ENCODE peak calls at places on chromosomes 1 and 21, in ten cellular contexts. C, F, X, L, Y, B, G, I, A and P are unnamed samples.

GRCh38 chr1:157399984-157400382 is 152.3 kb downstream of the FCRL5 start:
- DNase-seq in C (no peak), F (peak; percentile 62), X (no peak), L (no peak), Y (no peak), B (no peak), G (no peak), I (peak; percentile 35), A (no peak), P (no peak)

GRCh38 chr1:212635141-212635601 is 26.6 kb downstream of the ATF3 start:
- DNase-seq in C (no peak), F (no peak), X (no peak), L (no peak), Y (no peak), B (no peak), G (peak; percentile 26), I (no peak), A (no peak), P (peak; percentile 20)

GRCh38 chr1:151504759-151505158 is 6.4 kb upstream of the CGN start:
- DNase-seq in C (no peak), F (no peak), X (no peak), L (no peak), Y (no peak), B (no peak), G (no peak), I (no peak), A (no peak), P (no peak)

GRCh38 chr1:180926164-180926981 is 13.7 kb downstream of the KIAA1614 start:
- DNase-seq in C (no peak), F (no peak), X (peak; percentile 9), L (no peak), Y (peak; percentile 58), B (peak; percentile 84), G (peak; percentile 66), I (no peak), A (no peak), P (peak; percentile 83)

GRCh38 chr1:3809680-3810079 is 13.4 kb upstream of the LRRC47 start:
- DNase-seq in C (peak; percentile 16), F (no peak), X (no peak), L (no peak), Y (no peak), B (peak; percentile 26), G (peak; percentile 36), I (no peak), A (no peak), P (no peak)

GRCh38 chr1:160167056-160167455 is 15.7 kb downstream of the ATP1A4 start:
- DNase-seq in C (no peak), F (no peak), X (no peak), L (no peak), Y (no peak), B (no peak), G (no peak), I (no peak), A (no peak), P (no peak)

GRCh38 chr1:153242160-153242559 is 17.3 kb upstream of the LORICRIN start:
- DNase-seq in C (no peak), F (no peak), X (no peak), L (no peak), Y (no peak), B (no peak), G (no peak), I (no peak), A (no peak), P (no peak)

GRCh38 chr21:16976132-16976666 is 536.6 kb upstream of the CXADR start:
- DNase-seq in C (no peak), F (no peak), X (no peak), L (no peak), Y (no peak), B (no peak), G (peak; percentile 6), I (no peak), A (no peak), P (no peak)

GRCh38 chr21:41604583-41605041 is 96.7 kb upstream of the TMPRSS2 start:
- DNase-seq in C (no peak), F (no peak), X (no peak), L (no peak), Y (no peak), B (peak; percentile 41), G (no peak), I (no peak), A (no peak), P (no peak)

GRCh38 chr1:248793592-248793991 is 32.1 kb downstream of the SH3BP5L start:
- DNase-seq in C (no peak), F (no peak), X (no peak), L (no peak), Y (no peak), B (no peak), G (no peak), I (no peak), A (no peak), P (no peak)

GRCh38 chr1:156140879-156141707 is 12.3 kb upstream of the SEMA4A start:
- DNase-seq in C (peak; percentile 89), F (no peak), X (no peak), L (no peak), Y (peak; percentile 39), B (no peak), G (peak; percentile 74), I (no peak), A (no peak), P (peak; percentile 53)

GRCh38 chr1:183023601-183024351 is 556 bp downstream of the LAMC1 start:
- DNase-seq in C (peak; percentile 78), F (no peak), X (no peak), L (no peak), Y (peak; percentile 65), B (peak; percentile 81), G (peak; percentile 70), I (peak; percentile 74), A (peak; percentile 33), P (peak; percentile 87)

GRCh38 chr1:61079276-61079897 is 3.0 kb upstream of the NFIA start:
- DNase-seq in C (no peak), F (no peak), X (no peak), L (no peak), Y (no peak), B (no peak), G (no peak), I (peak; percentile 39), A (no peak), P (no peak)

DNA sequence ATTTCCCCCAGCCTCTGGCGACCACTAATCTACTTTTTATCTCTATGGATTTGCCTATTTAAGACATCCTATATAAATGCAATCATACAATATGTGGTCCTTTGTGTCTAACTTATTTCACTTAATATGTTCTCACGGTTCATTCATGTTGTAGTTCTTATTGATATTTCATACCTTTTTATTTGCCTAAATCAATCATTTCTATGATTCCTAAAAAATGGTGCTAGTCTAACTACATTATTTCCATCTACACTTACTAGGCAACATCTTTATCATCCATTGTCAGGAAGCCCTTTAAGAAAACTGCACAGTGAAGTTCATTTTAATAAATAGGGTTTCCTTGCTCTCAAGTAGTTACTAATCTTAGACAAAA is 380 bp upstream of the FBXO28 start:
- DNase-seq in C (no peak), F (no peak), X (no peak), L (no peak), Y (no peak), B (no peak), G (no peak), I (no peak), A (no peak), P (no peak)
- H3K4me3 ChIP-seq in C (peak overlapping the region; percentile 66), F (peak overlapping the region; percentile 91), X (peak overlapping the region; percentile 97), L (peak overlapping the region; percentile 79), Y (peak overlapping the region; percentile 85), B (peak overlapping the region; percentile 98), G (peak overlapping the region; percentile 86), I (peak overlapping the region; percentile 99), A (peak overlapping the region; percentile 78), P (peak overlapping the region; percentile 94)

DNA sequence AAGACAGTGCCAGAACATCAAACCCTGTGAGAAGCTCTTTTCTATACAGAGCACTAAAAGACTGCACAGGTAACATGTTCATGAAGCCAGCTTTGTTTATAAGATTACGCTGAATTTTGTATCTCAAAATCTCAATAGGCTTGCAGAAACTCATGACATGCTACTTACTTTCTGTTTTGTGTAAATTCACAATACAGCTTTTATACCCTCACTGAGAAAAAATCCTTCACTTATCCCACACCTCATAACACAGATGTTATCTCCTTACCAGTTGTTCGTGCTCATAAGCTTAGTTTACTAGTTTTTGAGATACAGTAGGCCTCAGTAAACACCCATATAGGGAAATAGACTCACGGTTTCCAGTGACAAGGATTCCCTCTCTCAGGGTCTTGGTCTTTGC is 24.1 kb upstream of the GBP2 start:
- DNase-seq in C (no peak), F (no peak), X (no peak), L (no peak), Y (no peak), B (no peak), G (no peak), I (no peak), A (no peak), P (no peak)
- H3K4me3 ChIP-seq in C (no peak overlapping the region), F (no peak overlapping the region), X (no peak overlapping the region), L (no peak overlapping the region), Y (no peak overlapping the region), B (no peak overlapping the region), G (no peak overlapping the region), I (no peak overlapping the region), A (no peak overlapping the region), P (no peak overlapping the region)

GRCh38 chr1:98662354-98662665 is 789 bp downstream of the SNX7 start:
- DNase-seq in C (no peak), F (no peak), X (no peak), L (no peak), Y (no peak), B (no peak), G (no peak), I (no peak), A (no peak), P (no peak)

GRCh38 chr1:98661544-98662353 is at the start of gene SNX7:
- DNase-seq in C (peak; percentile 91), F (no peak), X (no peak), L (no peak), Y (peak; percentile 85), B (peak; percentile 91), G (peak; percentile 93), I (peak; percentile 94), A (peak; percentile 61), P (peak; percentile 84)

GRCh38 chr1:98659879-98660278 is 1.6 kb upstream of the SNX7 start:
- DNase-seq in C (no peak), F (no peak), X (no peak), L (no peak), Y (no peak), B (no peak), G (no peak), I (no peak), A (no peak), P (no peak)

DNA sequence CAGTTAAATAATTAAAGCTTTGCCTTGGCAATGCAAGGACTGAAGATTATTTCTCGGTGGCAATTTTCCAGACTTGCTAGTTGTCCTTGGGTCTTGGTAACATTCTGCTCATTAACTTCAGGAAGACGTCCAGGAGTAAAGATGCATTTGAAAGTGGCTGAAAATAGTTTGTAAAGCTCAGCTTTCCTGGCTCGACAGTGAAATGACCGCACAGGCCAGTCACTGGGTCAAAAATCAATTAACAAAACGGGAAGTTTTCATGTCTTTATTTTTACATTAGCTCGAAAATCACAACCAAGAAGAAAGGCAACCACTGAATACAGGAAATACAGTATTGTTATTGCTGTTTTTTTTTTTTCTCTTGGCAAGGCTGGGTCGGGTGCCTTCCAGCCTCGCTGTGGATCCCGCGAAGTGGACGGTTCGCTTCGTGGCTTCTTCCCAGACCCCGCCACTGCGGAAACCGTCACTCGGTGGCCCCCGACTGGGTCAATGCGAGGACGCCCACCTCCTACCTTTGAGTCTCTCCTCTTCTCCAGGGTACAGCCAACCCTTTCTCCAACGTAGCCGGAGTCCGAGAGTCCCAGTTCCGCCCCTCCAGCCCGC is 479 bp upstream of the SNX7 start:
- DNase-seq in C (no peak), F (no peak), X (no peak), L (no peak), Y (no peak), B (no peak), G (peak; percentile 35), I (peak; percentile 15), A (no peak), P (no peak)
- H3K4me3 ChIP-seq in C (peak overlapping the region; percentile 82), F (peak overlapping the region; percentile 73), X (peak overlapping the region; percentile 68), L (peak overlapping the region; percentile 80), Y (peak overlapping the region; percentile 67), B (peak overlapping the region; percentile 75), G (peak overlapping the region; percentile 64), I (peak overlapping the region; percentile 30), A (peak overlapping the region; percentile 98), P (peak overlapping the region; percentile 70)

GRCh38 chr1:45589861-45590260 is 6.0 kb downstream of the NASP start:
- DNase-seq in C (no peak), F (no peak), X (no peak), L (no peak), Y (no peak), B (no peak), G (no peak), I (peak; percentile 36), A (no peak), P (no peak)
- H3K4me3 ChIP-seq in C (no peak overlapping the region), F (no peak overlapping the region), X (no peak overlapping the region), L (peak overlapping the region; percentile 11), Y (peak overlapping the region; percentile 52), B (no peak overlapping the region), G (no peak overlapping the region), I (no peak overlapping the region), A (no peak overlapping the region), P (no peak overlapping the region)